ENCODE peak calls at places on chromosomes 4 and X, in seven cellular contexts. One of them, this sample, is unnamed.

GRCh38 chr4:140719022-140719421 is 37.2 kb downstream of the TBC1D9 start:
- DNase-seq in transverse colon: no peak
- DNase-seq in activated naive CD8-positive, alpha-beta T cell treated with anti-CD3 and anti-CD28 coated beads, Interleukin-2, amount 50 U/mL, for 24 hours: no peak
- DNase-seq in nucleus accumbens: no peak
- DNase-seq in ELF-1: no peak
- DNase-seq in activated CD4-positive, alpha-beta T cell treated with anti-CD3 and anti-CD28 coated beads, Interleukin-2, amount 50 U/mL, for 1 hour: no peak
- DNase-seq in Caco-2: no peak
- DNase-seq in this sample: no peak

GRCh38 chr4:13548984-13549546 is 4.8 kb upstream of the NKX3-2 start:
- DNase-seq in transverse colon: peak; percentile 86
- DNase-seq in ELF-1: peak; percentile 96
- DNase-seq in activated CD4-positive, alpha-beta T cell treated with anti-CD3 and anti-CD28 coated beads, Interleukin-2, amount 50 U/mL, for 1 hour: peak; percentile 80
- DNase-seq in nucleus accumbens: peak; percentile 30
- DNase-seq in activated naive CD8-positive, alpha-beta T cell treated with anti-CD3 and anti-CD28 coated beads, Interleukin-2, amount 50 U/mL, for 24 hours: peak; percentile 91
- DNase-seq in Caco-2: peak; percentile 83
- DNase-seq in this sample: peak; percentile 90

GRCh38 chr4:78845469-78845868 is 69.3 kb downstream of the BMP2K start:
- DNase-seq in Caco-2: no peak
- DNase-seq in transverse colon: no peak
- DNase-seq in nucleus accumbens: no peak
- DNase-seq in activated naive CD8-positive, alpha-beta T cell treated with anti-CD3 and anti-CD28 coated beads, Interleukin-2, amount 50 U/mL, for 24 hours: no peak
- DNase-seq in activated CD4-positive, alpha-beta T cell treated with anti-CD3 and anti-CD28 coated beads, Interleukin-2, amount 50 U/mL, for 1 hour: no peak
- DNase-seq in ELF-1: no peak
- DNase-seq in this sample: no peak

GRCh38 chr4:17765514-17766286 is 15.7 kb downstream of the FAM184B start:
- DNase-seq in activated naive CD8-positive, alpha-beta T cell treated with anti-CD3 and anti-CD28 coated beads, Interleukin-2, amount 50 U/mL, for 24 hours: no peak
- DNase-seq in activated CD4-positive, alpha-beta T cell treated with anti-CD3 and anti-CD28 coated beads, Interleukin-2, amount 50 U/mL, for 1 hour: no peak
- DNase-seq in transverse colon: no peak
- DNase-seq in ELF-1: no peak
- DNase-seq in nucleus accumbens: no peak
- DNase-seq in Caco-2: no peak
- DNase-seq in this sample: no peak

GRCh38 chrX:3549442-3549875 is 164.0 kb downstream of the PRKX start:
- DNase-seq in activated naive CD8-positive, alpha-beta T cell treated with anti-CD3 and anti-CD28 coated beads, Interleukin-2, amount 50 U/mL, for 24 hours: no peak
- DNase-seq in activated CD4-positive, alpha-beta T cell treated with anti-CD3 and anti-CD28 coated beads, Interleukin-2, amount 50 U/mL, for 1 hour: no peak
- DNase-seq in ELF-1: peak; percentile 45
- DNase-seq in transverse colon: no peak
- DNase-seq in Caco-2: peak; percentile 32
- DNase-seq in nucleus accumbens: no peak
- DNase-seq in this sample: no peak

GRCh38 chr4:80073362-80074008 is 456 bp upstream of the ANTXR2 start:
- DNase-seq in transverse colon: no peak
- DNase-seq in activated naive CD8-positive, alpha-beta T cell treated with anti-CD3 and anti-CD28 coated beads, Interleukin-2, amount 50 U/mL, for 24 hours: no peak
- DNase-seq in ELF-1: no peak
- DNase-seq in Caco-2: no peak
- DNase-seq in activated CD4-positive, alpha-beta T cell treated with anti-CD3 and anti-CD28 coated beads, Interleukin-2, amount 50 U/mL, for 1 hour: no peak
- DNase-seq in nucleus accumbens: no peak
- DNase-seq in this sample: no peak

GRCh38 chr4:177093964-177094363 is 215.7 kb upstream of the NEIL3 start:
- DNase-seq in Caco-2: no peak
- DNase-seq in transverse colon: no peak
- DNase-seq in nucleus accumbens: no peak
- DNase-seq in ELF-1: no peak
- DNase-seq in activated CD4-positive, alpha-beta T cell treated with anti-CD3 and anti-CD28 coated beads, Interleukin-2, amount 50 U/mL, for 1 hour: no peak
- DNase-seq in activated naive CD8-positive, alpha-beta T cell treated with anti-CD3 and anti-CD28 coated beads, Interleukin-2, amount 50 U/mL, for 24 hours: no peak
- DNase-seq in this sample: no peak

GRCh38 chr4:48851651-48852050 is 20.8 kb downstream of the OCIAD1 start:
- DNase-seq in nucleus accumbens: no peak
- DNase-seq in Caco-2: no peak
- DNase-seq in transverse colon: no peak
- DNase-seq in activated naive CD8-positive, alpha-beta T cell treated with anti-CD3 and anti-CD28 coated beads, Interleukin-2, amount 50 U/mL, for 24 hours: no peak
- DNase-seq in activated CD4-positive, alpha-beta T cell treated with anti-CD3 and anti-CD28 coated beads, Interleukin-2, amount 50 U/mL, for 1 hour: no peak
- DNase-seq in ELF-1: no peak
- DNase-seq in this sample: no peak

GRCh38 chr4:27242217-27242616 is 381.6 kb downstream of the STIM2 start:
- DNase-seq in Caco-2: no peak
- DNase-seq in ELF-1: no peak
- DNase-seq in activated CD4-positive, alpha-beta T cell treated with anti-CD3 and anti-CD28 coated beads, Interleukin-2, amount 50 U/mL, for 1 hour: no peak
- DNase-seq in nucleus accumbens: no peak
- DNase-seq in transverse colon: no peak
- DNase-seq in activated naive CD8-positive, alpha-beta T cell treated with anti-CD3 and anti-CD28 coated beads, Interleukin-2, amount 50 U/mL, for 24 hours: no peak
- DNase-seq in this sample: no peak

GRCh38 chrX:40550069-40550468 is 30.7 kb upstream of the ATP6AP2 start:
- DNase-seq in activated CD4-positive, alpha-beta T cell treated with anti-CD3 and anti-CD28 coated beads, Interleukin-2, amount 50 U/mL, for 1 hour: no peak
- DNase-seq in transverse colon: no peak
- DNase-seq in nucleus accumbens: no peak
- DNase-seq in ELF-1: no peak
- DNase-seq in activated naive CD8-positive, alpha-beta T cell treated with anti-CD3 and anti-CD28 coated beads, Interleukin-2, amount 50 U/mL, for 24 hours: no peak
- DNase-seq in Caco-2: no peak
- DNase-seq in this sample: no peak

GRCh38 chr4:53189011-53189410 is 176.8 kb downstream of the SCFD2 start:
- DNase-seq in activated naive CD8-positive, alpha-beta T cell treated with anti-CD3 and anti-CD28 coated beads, Interleukin-2, amount 50 U/mL, for 24 hours: no peak
- DNase-seq in transverse colon: no peak
- DNase-seq in activated CD4-positive, alpha-beta T cell treated with anti-CD3 and anti-CD28 coated beads, Interleukin-2, amount 50 U/mL, for 1 hour: no peak
- DNase-seq in ELF-1: no peak
- DNase-seq in Caco-2: no peak
- DNase-seq in nucleus accumbens: no peak
- DNase-seq in this sample: no peak

GRCh38 chrX:56787734-56788152 is 58.7 kb downstream of the NBDY start:
- DNase-seq in nucleus accumbens: no peak
- DNase-seq in transverse colon: peak; percentile 1
- DNase-seq in ELF-1: no peak
- DNase-seq in Caco-2: no peak
- DNase-seq in activated naive CD8-positive, alpha-beta T cell treated with anti-CD3 and anti-CD28 coated beads, Interleukin-2, amount 50 U/mL, for 24 hours: no peak
- DNase-seq in activated CD4-positive, alpha-beta T cell treated with anti-CD3 and anti-CD28 coated beads, Interleukin-2, amount 50 U/mL, for 1 hour: no peak
- DNase-seq in this sample: no peak

GRCh38 chrX:71622347-71623104 is 4.2 kb upstream of the CXCR3 start:
- DNase-seq in transverse colon: peak; percentile 87
- DNase-seq in nucleus accumbens: peak; percentile 26
- DNase-seq in activated naive CD8-positive, alpha-beta T cell treated with anti-CD3 and anti-CD28 coated beads, Interleukin-2, amount 50 U/mL, for 24 hours: peak; percentile 68
- DNase-seq in ELF-1: peak; percentile 83
- DNase-seq in activated CD4-positive, alpha-beta T cell treated with anti-CD3 and anti-CD28 coated beads, Interleukin-2, amount 50 U/mL, for 1 hour: peak; percentile 40
- DNase-seq in Caco-2: peak; percentile 80
- DNase-seq in this sample: peak; percentile 85

GRCh38 chrX:41180194-41180902 is 95.1 kb downstream of the USP9X start:
- DNase-seq in ELF-1: peak; percentile 60
- DNase-seq in activated CD4-positive, alpha-beta T cell treated with anti-CD3 and anti-CD28 coated beads, Interleukin-2, amount 50 U/mL, for 1 hour: peak; percentile 31
- DNase-seq in activated naive CD8-positive, alpha-beta T cell treated with anti-CD3 and anti-CD28 coated beads, Interleukin-2, amount 50 U/mL, for 24 hours: peak; percentile 24
- DNase-seq in nucleus accumbens: peak; percentile 0
- DNase-seq in transverse colon: peak; percentile 32
- DNase-seq in Caco-2: peak; percentile 38
- DNase-seq in this sample: peak; percentile 49

GRCh38 chrX:130592204-130592603 is 190.4 kb downstream of the RBMX2 start:
- DNase-seq in ELF-1: no peak
- DNase-seq in activated CD4-positive, alpha-beta T cell treated with anti-CD3 and anti-CD28 coated beads, Interleukin-2, amount 50 U/mL, for 1 hour: no peak
- DNase-seq in activated naive CD8-positive, alpha-beta T cell treated with anti-CD3 and anti-CD28 coated beads, Interleukin-2, amount 50 U/mL, for 24 hours: no peak
- DNase-seq in Caco-2: no peak
- DNase-seq in transverse colon: no peak
- DNase-seq in nucleus accumbens: no peak
- DNase-seq in this sample: no peak

GRCh38 chr4:57442834-57443291 is 332.7 kb upstream of the IGFBP7 start:
- DNase-seq in Caco-2: peak; percentile 55
- DNase-seq in activated naive CD8-positive, alpha-beta T cell treated with anti-CD3 and anti-CD28 coated beads, Interleukin-2, amount 50 U/mL, for 24 hours: peak; percentile 2
- DNase-seq in ELF-1: peak; percentile 83
- DNase-seq in activated CD4-positive, alpha-beta T cell treated with anti-CD3 and anti-CD28 coated beads, Interleukin-2, amount 50 U/mL, for 1 hour: no peak
- DNase-seq in nucleus accumbens: peak; percentile 6
- DNase-seq in transverse colon: peak; percentile 41
- DNase-seq in this sample: peak; percentile 24

GRCh38 chr4:148780426-148781005 is 338.3 kb upstream of the NR3C2 start:
- DNase-seq in ELF-1: no peak
- DNase-seq in activated naive CD8-positive, alpha-beta T cell treated with anti-CD3 and anti-CD28 coated beads, Interleukin-2, amount 50 U/mL, for 24 hours: no peak
- DNase-seq in Caco-2: no peak
- DNase-seq in activated CD4-positive, alpha-beta T cell treated with anti-CD3 and anti-CD28 coated beads, Interleukin-2, amount 50 U/mL, for 1 hour: no peak
- DNase-seq in nucleus accumbens: no peak
- DNase-seq in transverse colon: no peak
- DNase-seq in this sample: no peak

GRCh38 chr4:48575964-48576363 is 85.9 kb downstream of the ZAR1 start:
- DNase-seq in nucleus accumbens: no peak
- DNase-seq in activated naive CD8-positive, alpha-beta T cell treated with anti-CD3 and anti-CD28 coated beads, Interleukin-2, amount 50 U/mL, for 24 hours: no peak
- DNase-seq in Caco-2: no peak
- DNase-seq in activated CD4-positive, alpha-beta T cell treated with anti-CD3 and anti-CD28 coated beads, Interleukin-2, amount 50 U/mL, for 1 hour: no peak
- DNase-seq in ELF-1: no peak
- DNase-seq in transverse colon: no peak
- DNase-seq in this sample: no peak

GRCh38 chrX:77446029-77446585 is 1.1 kb upstream of the FGF16 start:
- DNase-seq in activated CD4-positive, alpha-beta T cell treated with anti-CD3 and anti-CD28 coated beads, Interleukin-2, amount 50 U/mL, for 1 hour: no peak
- DNase-seq in ELF-1: peak; percentile 76
- DNase-seq in activated naive CD8-positive, alpha-beta T cell treated with anti-CD3 and anti-CD28 coated beads, Interleukin-2, amount 50 U/mL, for 24 hours: peak; percentile 19
- DNase-seq in transverse colon: peak; percentile 10
- DNase-seq in nucleus accumbens: no peak
- DNase-seq in Caco-2: no peak
- DNase-seq in this sample: peak; percentile 23

GRCh38 chrX:2647627-2648026 is 43.5 kb upstream of the CD99 start:
- DNase-seq in Caco-2: no peak
- DNase-seq in activated naive CD8-positive, alpha-beta T cell treated with anti-CD3 and anti-CD28 coated beads, Interleukin-2, amount 50 U/mL, for 24 hours: peak; percentile 38
- DNase-seq in ELF-1: no peak
- DNase-seq in activated CD4-positive, alpha-beta T cell treated with anti-CD3 and anti-CD28 coated beads, Interleukin-2, amount 50 U/mL, for 1 hour: no peak
- DNase-seq in transverse colon: no peak
- DNase-seq in nucleus accumbens: no peak
- DNase-seq in this sample: no peak

GRCh38 chr4:2077537-2078460 is 18.7 kb downstream of the NAT8L start:
- DNase-seq in transverse colon: no peak
- DNase-seq in Caco-2: no peak
- DNase-seq in activated naive CD8-positive, alpha-beta T cell treated with anti-CD3 and anti-CD28 coated beads, Interleukin-2, amount 50 U/mL, for 24 hours: no peak
- DNase-seq in nucleus accumbens: no peak
- DNase-seq in ELF-1: no peak
- DNase-seq in activated CD4-positive, alpha-beta T cell treated with anti-CD3 and anti-CD28 coated beads, Interleukin-2, amount 50 U/mL, for 1 hour: no peak
- DNase-seq in this sample: no peak

GRCh38 chrX:124001581-124001980 is 40.1 kb downstream of the STAG2 start:
- DNase-seq in Caco-2: no peak
- DNase-seq in activated CD4-positive, alpha-beta T cell treated with anti-CD3 and anti-CD28 coated beads, Interleukin-2, amount 50 U/mL, for 1 hour: no peak
- DNase-seq in activated naive CD8-positive, alpha-beta T cell treated with anti-CD3 and anti-CD28 coated beads, Interleukin-2, amount 50 U/mL, for 24 hours: no peak
- DNase-seq in ELF-1: no peak
- DNase-seq in nucleus accumbens: no peak
- DNase-seq in transverse colon: no peak
- DNase-seq in this sample: no peak

GRCh38 chr4:10015140-10015753 is 6.0 kb downstream of the SLC2A9 start:
- DNase-seq in activated naive CD8-positive, alpha-beta T cell treated with anti-CD3 and anti-CD28 coated beads, Interleukin-2, amount 50 U/mL, for 24 hours: peak; percentile 46
- DNase-seq in ELF-1: peak; percentile 73
- DNase-seq in Caco-2: no peak
- DNase-seq in activated CD4-positive, alpha-beta T cell treated with anti-CD3 and anti-CD28 coated beads, Interleukin-2, amount 50 U/mL, for 1 hour: no peak
- DNase-seq in transverse colon: peak; percentile 63
- DNase-seq in nucleus accumbens: peak; percentile 43
- DNase-seq in this sample: peak; percentile 67

GRCh38 chr4:147944264-147944663 is 212.4 kb downstream of the ARHGAP10 start:
- DNase-seq in Caco-2: no peak
- DNase-seq in transverse colon: no peak
- DNase-seq in nucleus accumbens: no peak
- DNase-seq in activated naive CD8-positive, alpha-beta T cell treated with anti-CD3 and anti-CD28 coated beads, Interleukin-2, amount 50 U/mL, for 24 hours: no peak
- DNase-seq in ELF-1: no peak
- DNase-seq in activated CD4-positive, alpha-beta T cell treated with anti-CD3 and anti-CD28 coated beads, Interleukin-2, amount 50 U/mL, for 1 hour: no peak
- DNase-seq in this sample: no peak

GRCh38 chr4:147498031-147498700 is 17.3 kb downstream of the EDNRA start:
- DNase-seq in Caco-2: no peak
- DNase-seq in transverse colon: no peak
- DNase-seq in nucleus accumbens: no peak
- DNase-seq in activated CD4-positive, alpha-beta T cell treated with anti-CD3 and anti-CD28 coated beads, Interleukin-2, amount 50 U/mL, for 1 hour: no peak
- DNase-seq in activated naive CD8-positive, alpha-beta T cell treated with anti-CD3 and anti-CD28 coated beads, Interleukin-2, amount 50 U/mL, for 24 hours: no peak
- DNase-seq in ELF-1: no peak
- DNase-seq in this sample: no peak

GRCh38 chr4:118034061-118034785 is at the start of gene NDST3:
- DNase-seq in activated CD4-positive, alpha-beta T cell treated with anti-CD3 and anti-CD28 coated beads, Interleukin-2, amount 50 U/mL, for 1 hour: no peak
- DNase-seq in activated naive CD8-positive, alpha-beta T cell treated with anti-CD3 and anti-CD28 coated beads, Interleukin-2, amount 50 U/mL, for 24 hours: peak; percentile 9
- DNase-seq in transverse colon: peak; percentile 39
- DNase-seq in Caco-2: peak; percentile 58
- DNase-seq in ELF-1: peak; percentile 64
- DNase-seq in nucleus accumbens: peak; percentile 79
- DNase-seq in this sample: peak; percentile 26

GRCh38 chr4:120749445-120750151 is 172.9 kb downstream of the PRDM5 start:
- DNase-seq in activated naive CD8-positive, alpha-beta T cell treated with anti-CD3 and anti-CD28 coated beads, Interleukin-2, amount 50 U/mL, for 24 hours: no peak
- DNase-seq in nucleus accumbens: no peak
- DNase-seq in transverse colon: peak; percentile 72
- DNase-seq in activated CD4-positive, alpha-beta T cell treated with anti-CD3 and anti-CD28 coated beads, Interleukin-2, amount 50 U/mL, for 1 hour: no peak
- DNase-seq in Caco-2: no peak
- DNase-seq in ELF-1: no peak
- DNase-seq in this sample: no peak

GRCh38 chr4:2009651-2010233 is 968 bp upstream of the NELFA start:
- DNase-seq in Caco-2: peak; percentile 74
- DNase-seq in ELF-1: peak; percentile 63
- DNase-seq in activated CD4-positive, alpha-beta T cell treated with anti-CD3 and anti-CD28 coated beads, Interleukin-2, amount 50 U/mL, for 1 hour: peak; percentile 42
- DNase-seq in transverse colon: peak; percentile 83
- DNase-seq in activated naive CD8-positive, alpha-beta T cell treated with anti-CD3 and anti-CD28 coated beads, Interleukin-2, amount 50 U/mL, for 24 hours: peak; percentile 64
- DNase-seq in nucleus accumbens: peak; percentile 47
- DNase-seq in this sample: peak; percentile 73

This sample was measured in colonic mucosa.